ENCODE peak calls at places on chromosomes 11 and 22, in six cellular contexts. X is hepatic stellate cell; U is GM12892; Y is stimulated activated CD8-positive, alpha-beta memory T cell treated with anti-CD3 and anti-CD28 coated beads, Interleukin-15, amount 100 ng/mL, for 48 hours; E is HS-27A; F is GM04503. R is an unnamed sample.

GRCh38 chr11:34263462-34264186 is 94.2 kb downstream of the ABTB2 start:
- DNase-seq in X (no peak), F (no peak), U (no peak), Y (no peak), E (no peak), R (peak; percentile 89)

GRCh38 chr11:44290206-44290605 is 19.7 kb downstream of the ALX4 start:
- DNase-seq in U (no peak), X (no peak), E (no peak), Y (no peak), F (no peak), R (no peak)

GRCh38 chr11:61429346-61429690 is 457 bp downstream of the CPSF7 start:
- DNase-seq in X (peak; percentile 67), Y (peak; percentile 65), F (no peak), E (peak; percentile 20), U (peak; percentile 67), R (peak; percentile 69)

GRCh38 chr11:46105902-46106301 is 15.4 kb downstream of the PHF21A start:
- DNase-seq in Y (no peak), F (no peak), U (no peak), X (no peak), E (no peak), R (no peak)

GRCh38 chr11:108596701-108597100 is 3.1 kb upstream of the EXPH5 start:
- DNase-seq in U (no peak), X (no peak), E (no peak), F (no peak), Y (no peak), R (no peak)

GRCh38 chr11:120215634-120216033 is 4.8 kb downstream of the OAF start:
- DNase-seq in U (no peak), Y (no peak), F (no peak), X (peak; percentile 86), E (no peak), R (no peak)

GRCh38 chr11:19370100-19370861 is 129.5 kb upstream of the E2F8 start:
- DNase-seq in F (peak; percentile 80), E (no peak), U (no peak), Y (no peak), X (peak; percentile 44), R (peak; percentile 70)

GRCh38 chr11:59510917-59511589 is at the start of gene OR4D9:
- DNase-seq in X (no peak), F (no peak), E (no peak), Y (no peak), U (no peak), R (no peak)

GRCh38 chr11:35099278-35100018 is 39.5 kb upstream of the CD44 start:
- DNase-seq in X (peak; percentile 55), E (peak; percentile 63), U (no peak), Y (no peak), F (no peak), R (no peak)

GRCh38 chr11:131242616-131243015 is 127.8 kb upstream of the NTM start:
- DNase-seq in E (no peak), Y (no peak), X (no peak), F (no peak), U (no peak), R (no peak)

GRCh38 chr22:40718250-40719204 is 39.2 kb downstream of the MCHR1 start:
- DNase-seq in Y (no peak), U (no peak), X (no peak), E (no peak), F (no peak), R (no peak)

GRCh38 chr11:32259641-32260081 is 168.8 kb downstream of the RCN1 start:
- DNase-seq in U (peak; percentile 9), F (no peak), X (no peak), E (no peak), Y (no peak), R (no peak)

GRCh38 chr22:24157783-24158170 is 23.5 kb upstream of the SUSD2 start:
- DNase-seq in E (no peak), F (no peak), U (no peak), Y (no peak), X (no peak), R (no peak)

GRCh38 chr11:128379587-128380279 is 207.6 kb downstream of the ETS1 start:
- DNase-seq in U (no peak), X (no peak), Y (peak; percentile 26), E (no peak), F (no peak), R (no peak)

GRCh38 chr11:95897731-95898130 is 26.2 kb downstream of the MTMR2 start:
- DNase-seq in Y (no peak), F (no peak), U (no peak), E (no peak), X (no peak), R (no peak)

GRCh38 chr22:35378547-35379078 is 2.3 kb upstream of the HMOX1 start:
- DNase-seq in E (no peak), F (no peak), Y (no peak), U (no peak), X (no peak), R (no peak)

GRCh38 chr11:63639195-63639832 is 25.1 kb upstream of the PLAAT3 start:
- DNase-seq in U (no peak), F (no peak), X (no peak), E (no peak), Y (no peak), R (no peak)

GRCh38 chr11:8098361-8098760 is 17.4 kb downstream of the TUB start:
- DNase-seq in U (no peak), E (peak; percentile 26), F (peak; percentile 78), Y (no peak), X (peak; percentile 70), R (no peak)

GRCh38 chr11:75583710-75584658 is 21.9 kb downstream of the SERPINH1 start:
- DNase-seq in U (peak; percentile 44), Y (no peak), X (peak; percentile 69), F (no peak), E (no peak), R (no peak)

GRCh38 chr11:2892215-2893020 is 6.8 kb upstream of the CDKN1C start:
- DNase-seq in U (peak; percentile 78), Y (peak; percentile 43), F (no peak), E (peak; percentile 55), X (peak; percentile 84), R (peak; percentile 73)

GRCh38 chr22:17063372-17064106 is 21.3 kb upstream of the IL17RA start:
- DNase-seq in E (no peak), F (no peak), Y (no peak), X (no peak), U (no peak), R (no peak)

GRCh38 chr11:118522571-118523072 is 4.7 kb upstream of the TTC36 start:
- DNase-seq in E (no peak), F (no peak), U (no peak), Y (no peak), X (peak; percentile 55), R (peak; percentile 21)

GRCh38 chr22:33658775-33659174 is 261.5 kb downstream of the LARGE1 start:
- DNase-seq in Y (no peak), U (no peak), E (no peak), F (peak; percentile 9), X (peak; percentile 14), R (no peak)

GRCh38 chr11:78331711-78332110 is 85.9 kb downstream of the GAB2 start:
- DNase-seq in Y (no peak), E (no peak), U (no peak), X (no peak), F (no peak), R (no peak)

GRCh38 chr22:47324435-47324990 is 562.1 kb downstream of the TBC1D22A start:
- DNase-seq in X (no peak), E (no peak), U (no peak), Y (no peak), F (no peak), R (no peak)

GRCh38 chr11:2703487-2704141 is 3.8 kb upstream of the KCNQ1OT1 start:
- DNase-seq in E (no peak), U (no peak), Y (no peak), F (no peak), X (no peak), R (no peak)

GRCh38 chr11:1762537-1763302 is 1.0 kb downstream of the CTSD start:
- DNase-seq in F (no peak), Y (no peak), E (no peak), U (peak; percentile 39), X (peak; percentile 51), R (peak; percentile 87)

GRCh38 chr11:13354335-13354734 is 76.7 kb downstream of the BMAL1 start:
- DNase-seq in E (no peak), F (no peak), X (peak; percentile 24), U (no peak), Y (no peak), R (no peak)

GRCh38 chr22:16954060-16954403 is 54.0 kb downstream of the GAB4 start:
- DNase-seq in F (no peak), U (no peak), E (no peak), X (no peak), Y (no peak), R (no peak)

R was measured in Calu3.